ENCODE peak calls at places on chromosomes 1 and 21, in eight cellular contexts. I is activated CD8-positive, alpha-beta T cell treated with anti-CD3 and anti-CD28 coated beads, Interleukin-2, amount 10 ng/mL, durations not matched to agents 7 days and 5 days; G is stimulated activated naive CD8-positive, alpha-beta T cell treated with anti-CD3 and anti-CD28 coated beads, Interleukin-15, Interleukin-2, amounts not matched to agents 100 U/mL and 50 U/mL, for 24 hours; Q is lower lobe of right lung; A is natural killer cell; L is T-cell; H is heart right ventricle; F is naive B cell. O is an unnamed sample.
A peak's percentile ranks its signal among the peaks of the same experiment; 100 is the strongest.

GRCh38 chr1:32681999-32682398 is 20.6 kb downstream of the SYNC start:
- ATAC-seq in F (no peak), H (no peak), I (no peak), A (no peak), Q (no peak), L (no peak), G (no peak), O (no peak)

GRCh38 chr1:51671527-51672325 is 54.8 kb downstream of the OSBPL9 start:
- ATAC-seq in L (no peak), Q (no peak), A (no peak), H (no peak), I (no peak), F (no peak), G (no peak), O (no peak)

GRCh38 chr1:154808909-154809262 is 61.2 kb downstream of the KCNN3 start:
- ATAC-seq in G (no peak), F (no peak), Q (no peak), H (peak; percentile 19), A (no peak), I (no peak), L (no peak), O (peak; percentile 28)

GRCh38 chr1:67860776-67861175 is 27.5 kb upstream of the GNG12 start:
- ATAC-seq in H (no peak), I (no peak), Q (no peak), F (no peak), G (no peak), A (no peak), L (no peak), O (no peak)

GRCh38 chr21:45763074-45763473 is 119.5 kb downstream of the PCBP3 start:
- ATAC-seq in H (no peak), Q (no peak), L (no peak), F (no peak), A (no peak), I (no peak), G (no peak), O (no peak)

GRCh38 chr1:177915641-177916040 is 54.2 kb downstream of the SEC16B start:
- ATAC-seq in G (no peak), Q (no peak), H (no peak), I (no peak), F (no peak), L (no peak), A (no peak), O (no peak)

GRCh38 chr1:14849038-14849437 is 250.6 kb downstream of the KAZN start:
- ATAC-seq in I (no peak), L (no peak), H (no peak), A (no peak), F (no peak), G (no peak), Q (no peak), O (no peak)

GRCh38 chr1:29004288-29004687 is 89.9 kb downstream of the EPB41 start:
- ATAC-seq in H (no peak), I (no peak), L (no peak), A (no peak), Q (no peak), G (no peak), F (no peak), O (no peak)

GRCh38 chr1:19710825-19711611 is 46.3 kb downstream of the HTR6 start:
- ATAC-seq in H (no peak), Q (no peak), I (no peak), F (no peak), G (peak; percentile 35), L (no peak), A (no peak), O (no peak)

GRCh38 chr1:223720987-223721591 is 8.8 kb downstream of the CAPN2 start:
- ATAC-seq in A (no peak), I (no peak), Q (peak; percentile 89), L (no peak), H (no peak), G (no peak), F (no peak), O (peak; percentile 87)

GRCh38 chr21:42109473-42109872 is 38.4 kb downstream of the UMODL1 start:
- ATAC-seq in G (no peak), L (no peak), F (no peak), H (no peak), I (no peak), Q (no peak), A (no peak), O (no peak)

GRCh38 chr1:208160259-208160819 is 83.8 kb downstream of the PLXNA2 start:
- ATAC-seq in G (no peak), I (no peak), F (no peak), Q (no peak), H (no peak), A (no peak), L (no peak), O (no peak)

GRCh38 chr1:151606867-151607266 is 5.0 kb upstream of the SNX27 start:
- ATAC-seq in G (no peak), Q (no peak), I (no peak), F (no peak), L (no peak), H (no peak), A (no peak), O (no peak)

GRCh38 chr1:47755368-47755990 is 241.7 kb downstream of the TRABD2B start:
- ATAC-seq in H (no peak), G (no peak), Q (peak; percentile 45), A (peak; percentile 55), L (no peak), I (peak; percentile 64), F (no peak), O (no peak)

GRCh38 chr1:217090073-217090911 is 367.1 kb upstream of the ESRRG start:
- ATAC-seq in H (peak; percentile 63), G (no peak), L (no peak), I (no peak), Q (no peak), A (no peak), F (no peak), O (no peak)

GRCh38 chr1:19395678-19396192 is 83.6 kb downstream of the SLC66A1 start:
- ATAC-seq in L (no peak), I (no peak), G (no peak), Q (no peak), H (peak; percentile 6), F (no peak), A (no peak), O (no peak)

GRCh38 chr1:70334436-70334835 is 20.1 kb downstream of the ANKRD13C start:
- ATAC-seq in L (no peak), Q (no peak), H (no peak), I (no peak), A (no peak), G (no peak), F (no peak), O (no peak)

GRCh38 chr1:226778657-226779058 is 39.6 kb upstream of the ITPKB start:
- ATAC-seq in L (no peak), F (no peak), G (no peak), Q (peak; percentile 56), A (no peak), I (no peak), H (peak; percentile 68), O (peak; percentile 91)

GRCh38 chr1:2796890-2797740 is 4.4 kb downstream of the TTC34 start:
- ATAC-seq in L (no peak), Q (no peak), F (no peak), G (no peak), I (no peak), A (no peak), H (no peak), O (no peak)

GRCh38 chr1:204408074-204408507 is 3.5 kb downstream of the PPP1R15B start:
- ATAC-seq in G (no peak), H (no peak), L (no peak), F (no peak), I (no peak), A (no peak), Q (no peak), O (no peak)

GRCh38 chr1:66313446-66313845 is 220.5 kb upstream of the SGIP1 start:
- ATAC-seq in G (no peak), Q (no peak), L (no peak), F (no peak), H (no peak), I (no peak), A (no peak), O (no peak)

GRCh38 chr1:42179900-42180329 is 15.4 kb upstream of the GUCA2A start:
- ATAC-seq in G (no peak), A (no peak), F (no peak), I (no peak), H (no peak), Q (no peak), L (no peak), O (no peak)

GRCh38 chr1:93616221-93616995 is 65.2 kb downstream of the BCAR3 start:
- ATAC-seq in H (peak; percentile 72), I (no peak), A (no peak), L (no peak), G (no peak), F (no peak), Q (peak; percentile 60), O (peak; percentile 62)

O was measured in gastroesophageal sphincter.